ENCODE peak calls at places on chromosomes 16 and 17, in eight cellular contexts. O is hepatic stellate cell, J is NCI-H460, W is amniotic stem cell, C is neural crest cell, T is ovary, N is hypothalamus, F is NCI-H2081. D is an unnamed sample.

GRCh38 chr17:46984892-46985291 is 5.8 kb upstream of the RPRML start:
- DNase-seq in O (no peak), N (no peak), C (no peak), T (no peak), J (no peak), F (peak; percentile 38), W (no peak), D (peak; percentile 42)

GRCh38 chr17:49556183-49556943 is 19.3 kb upstream of the NXPH3 start:
- DNase-seq in F (peak; percentile 85), N (peak; percentile 45), T (peak; percentile 88), J (peak; percentile 61), C (peak; percentile 98), O (peak; percentile 87), W (peak; percentile 22), D (peak; percentile 85)

GRCh38 chr16:85778873-85779272 is 20.5 kb downstream of the EMC8 start:
- DNase-seq in T (no peak), N (no peak), C (no peak), J (no peak), F (no peak), O (no peak), W (no peak), D (no peak)

GRCh38 chr17:64006361-64007088 is 8.4 kb downstream of the PRR29 start:
- DNase-seq in N (no peak), C (no peak), F (no peak), T (no peak), W (no peak), J (no peak), O (peak; percentile 88), D (no peak)

GRCh38 chr16:28845173-28846079 is 722 bp downstream of the TUFM start:
- DNase-seq in F (no peak), O (no peak), T (no peak), C (no peak), J (no peak), W (no peak), N (no peak), D (no peak)

GRCh38 chr16:46607529-46607928 is 13.7 kb downstream of the SHCBP1 start:
- DNase-seq in F (no peak), J (peak; percentile 62), O (peak; percentile 27), C (no peak), T (no peak), W (peak; percentile 5), N (no peak), D (peak; percentile 21)

GRCh38 chr16:69514366-69514765 is 51.4 kb upstream of the NFAT5 start:
- DNase-seq in F (no peak), J (no peak), C (no peak), T (no peak), N (no peak), O (no peak), W (no peak), D (no peak)

GRCh38 chr17:76384987-76385891 is 830 bp downstream of the SPHK1 start:
- DNase-seq in N (no peak), F (no peak), T (peak; percentile 57), J (peak; percentile 34), O (peak; percentile 76), W (peak; percentile 25), C (peak; percentile 26), D (no peak)

GRCh38 chr16:46885960-46886763 is 2.0 kb downstream of the GPT2 start:
- DNase-seq in N (peak; percentile 52), T (peak; percentile 38), O (no peak), C (no peak), J (no peak), W (no peak), F (no peak), D (no peak)

GRCh38 chr16:67393111-67393789 is at the start of gene TPPP3:
- DNase-seq in N (peak; percentile 80), W (peak; percentile 34), F (peak; percentile 63), T (peak; percentile 91), J (peak; percentile 53), O (peak; percentile 96), C (peak; percentile 82), D (peak; percentile 67)

GRCh38 chr17:17115620-17116019 is 73.4 kb downstream of the MPRIP start:
- DNase-seq in T (no peak), F (no peak), C (no peak), W (no peak), O (no peak), J (no peak), N (no peak), D (no peak)

GRCh38 chr17:76597156-76598003 is 11.7 kb upstream of the ST6GALNAC2 start:
- DNase-seq in T (no peak), N (no peak), F (peak; percentile 32), O (no peak), W (no peak), J (no peak), C (no peak), D (no peak)

GRCh38 chr16:57143125-57143965 is 42.5 kb downstream of the PSME3IP1 start:
- DNase-seq in W (no peak), O (no peak), C (peak; percentile 43), T (no peak), J (no peak), N (peak; percentile 75), F (no peak), D (no peak)

GRCh38 chr17:65261682-65262636 is 124.8 kb downstream of the RGS9 start:
- DNase-seq in O (no peak), N (no peak), W (no peak), C (no peak), T (no peak), F (no peak), J (no peak), D (no peak)

GRCh38 chr17:79075433-79075805 is 795 bp downstream of the ENGASE start:
- DNase-seq in C (no peak), F (no peak), O (no peak), T (no peak), W (no peak), N (no peak), J (no peak), D (no peak)

GRCh38 chr16:73172621-73173312 is 124.8 kb upstream of the ZFHX3 start:
- DNase-seq in C (peak; percentile 29), O (peak; percentile 74), T (peak; percentile 76), F (peak; percentile 76), J (peak; percentile 27), W (peak; percentile 46), N (no peak), D (no peak)

GRCh38 chr17:41063449-41063848 is 2.2 kb downstream of the KRTAP2-4 start:
- DNase-seq in O (no peak), T (no peak), J (no peak), W (no peak), C (no peak), F (no peak), N (no peak), D (no peak)

GRCh38 chr16:1311212-1311737 is 1.8 kb downstream of the UBE2I start:
- DNase-seq in O (no peak), C (no peak), W (no peak), F (no peak), N (no peak), T (no peak), J (no peak), D (no peak)

GRCh38 chr16:88012360-88012759 is 61.1 kb downstream of the BANP start:
- DNase-seq in T (peak; percentile 3), O (no peak), N (no peak), W (no peak), F (no peak), J (no peak), C (no peak), D (no peak)

GRCh38 chr16:15857779-15858560 is 1.1 kb upstream of the MYH11 start:
- DNase-seq in O (peak; percentile 69), W (peak; percentile 4), C (peak; percentile 3), N (no peak), J (no peak), F (no peak), T (peak; percentile 69), D (no peak)

GRCh38 chr16:4694664-4695451 is 1.5 kb downstream of the NUDT16L1 start:
- DNase-seq in O (peak; percentile 54), N (no peak), C (no peak), J (no peak), F (no peak), W (no peak), T (peak; percentile 50), D (peak; percentile 65)

GRCh38 chr17:6506679-6507231 is 49.6 kb downstream of the PITPNM3 start:
- DNase-seq in W (no peak), F (no peak), C (no peak), T (peak; percentile 40), O (peak; percentile 38), J (peak; percentile 80), N (no peak), D (no peak)

GRCh38 chr17:11719852-11720251 is 121.6 kb downstream of the DNAH9 start:
- DNase-seq in J (no peak), O (no peak), C (no peak), N (no peak), F (no peak), T (no peak), W (no peak), D (no peak)

GRCh38 chr17:2705263-2705662 is 6.3 kb downstream of the CLUH start:
- DNase-seq in J (no peak), F (no peak), N (no peak), O (peak; percentile 89), T (no peak), W (no peak), C (no peak), D (no peak)

GRCh38 chr16:51151951-51152663 is 1.0 kb upstream of the SALL1 start:
- DNase-seq in O (no peak), C (peak; percentile 82), T (peak; percentile 75), F (peak; percentile 53), N (peak; percentile 83), W (no peak), J (peak; percentile 25), D (peak; percentile 38)

GRCh38 chr17:69473801-69474170 is 59.3 kb downstream of the MAP2K6 start:
- DNase-seq in F (no peak), W (no peak), C (no peak), T (no peak), J (no peak), O (no peak), N (no peak), D (no peak)

GRCh38 chr16:29804455-29805231 is 1.7 kb upstream of the MAZ start:
- DNase-seq in F (no peak), N (peak; percentile 24), J (no peak), C (no peak), O (no peak), T (no peak), W (no peak), D (peak; percentile 54)

GRCh38 chr17:50059256-50059655 is 3.3 kb downstream of the ITGA3 start:
- DNase-seq in T (peak; percentile 34), F (no peak), J (no peak), O (no peak), W (no peak), C (no peak), N (no peak), D (no peak)

GRCh38 chr17:20174588-20175265 is 165.6 kb downstream of the SPECC1 start:
- DNase-seq in O (peak; percentile 64), W (no peak), C (no peak), T (no peak), F (no peak), J (no peak), N (no peak), D (no peak)

GRCh38 chr17:6843241-6843890 is 11.8 kb upstream of the TEKT1 start:
- DNase-seq in W (peak; percentile 45), F (peak; percentile 9), T (no peak), C (no peak), N (no peak), J (peak; percentile 41), O (peak; percentile 21), D (peak; percentile 8)

GRCh38 chr16:85556456-85557082 is 56.6 kb upstream of the GSE1 start:
- DNase-seq in F (peak; percentile 26), O (peak; percentile 66), W (no peak), T (peak; percentile 72), N (no peak), J (no peak), C (no peak), D (no peak)

D was measured in cerebellum.